ENCODE peak calls at places on chromosomes 16 and 17, in five cellular contexts. V, I, O, W and F are unnamed samples.

GRCh38 chr16:46727630-46728029 is 20.5 kb downstream of the MYLK3 start:
- DNase-seq in V (no peak), I (no peak), W (no peak), O (no peak), F (no peak)

GRCh38 chr17:9821921-9822320 is at the start of gene GSG1L2:
- DNase-seq in O (no peak), W (no peak), V (no peak), I (no peak), F (no peak)

GRCh38 chr17:7095642-7096041 is 15.6 kb upstream of the CLEC10A start:
- DNase-seq in I (no peak), O (no peak), V (no peak), W (no peak), F (no peak)

GRCh38 chr16:4450921-4451619 is 23.4 kb downstream of the NMRAL1 start:
- DNase-seq in W (no peak), V (no peak), I (no peak), O (no peak), F (peak; percentile 46)

GRCh38 chr16:88455610-88456355 is 2.7 kb downstream of the ZFPM1 start:
- DNase-seq in V (peak; percentile 54), O (no peak), W (no peak), I (peak; percentile 43), F (peak; percentile 63)

GRCh38 chr16:49473131-49473530 is 99.5 kb downstream of the C16orf78 start:
- DNase-seq in O (no peak), I (no peak), V (no peak), W (peak; percentile 4), F (peak; percentile 12)

GRCh38 chr17:876272-876671 is 94.1 kb downstream of the MRM3 start:
- DNase-seq in W (no peak), I (no peak), V (no peak), O (no peak), F (no peak)

GRCh38 chr16:89045181-89045815 is 48.4 kb upstream of the ACSF3 start:
- DNase-seq in O (no peak), V (no peak), W (no peak), I (no peak), F (peak; percentile 5)

GRCh38 chr17:59752446-59752845 is 45.0 kb downstream of the VMP1 start:
- DNase-seq in I (no peak), W (no peak), V (no peak), O (no peak), F (no peak)

GRCh38 chr17:31274252-31274651 is 22.8 kb downstream of the OMG start:
- DNase-seq in I (peak; percentile 87), V (no peak), O (no peak), W (no peak), F (no peak)

GRCh38 chr17:79658811-79659207 is 48.0 kb upstream of the RBFOX3 start:
- DNase-seq in V (no peak), O (no peak), W (peak; percentile 64), I (no peak), F (peak; percentile 68)

GRCh38 chr17:30590086-30590485 is 112.9 kb downstream of the GOSR1 start:
- DNase-seq in I (no peak), O (no peak), V (no peak), W (no peak), F (no peak)

GRCh38 chr16:30356401-30357084 is 1.4 kb upstream of the CD2BP2 start:
- DNase-seq in O (no peak), V (no peak), W (peak; percentile 34), I (no peak), F (no peak)

GRCh38 chr17:83012873-83013778 is 66.3 kb upstream of the METRNL start:
- DNase-seq in W (no peak), V (no peak), O (no peak), I (peak; percentile 52), F (no peak)

GRCh38 chr16:19892902-19893301 is 8.3 kb upstream of the GPRC5B start:
- DNase-seq in V (no peak), I (no peak), W (no peak), O (no peak), F (no peak)

GRCh38 chr17:75428775-75429469 is 23.4 kb upstream of the GRB2 start:
- DNase-seq in O (peak; percentile 30), V (no peak), W (peak; percentile 24), I (peak; percentile 60), F (no peak)